ENCODE peak calls at places on chromosomes 3 and 15, in five cellular contexts. O is astrocyte, N is hepatocyte, L is fibroblast of lung, T is K562. J is an unnamed sample.

GRCh38 chr15:68187559-68187958 is 17.6 kb downstream of the CALML4 start:
- DNase-seq in L (peak; percentile 90), O (peak; percentile 84), N (peak; percentile 51), T (no peak), J (peak; percentile 73)

GRCh38 chr3:34444137-34444536 is 645.7 kb downstream of the PDCD6IP start:
- DNase-seq in T (no peak), O (no peak), L (no peak), N (no peak), J (no peak)

GRCh38 chr15:66841953-66842681 is 140.1 kb downstream of the SMAD6 start:
- DNase-seq in N (peak; percentile 95), T (peak; percentile 75), O (peak; percentile 83), L (peak; percentile 94), J (no peak)

GRCh38 chr3:3333571-3333970 is 154.1 kb upstream of the CRBN start:
- DNase-seq in T (no peak), N (no peak), O (no peak), L (no peak), J (no peak)

GRCh38 chr15:38226867-38227266 is 25.8 kb upstream of the SPRED1 start:
- DNase-seq in N (peak; percentile 62), O (peak; percentile 87), T (no peak), L (peak; percentile 81), J (peak; percentile 89)

GRCh38 chr3:149673393-149673792 is 15.6 kb upstream of the WWTR1 start:
- DNase-seq in L (no peak), O (peak; percentile 77), N (no peak), T (no peak), J (no peak)

GRCh38 chr15:56965614-56966013 is 47.2 kb downstream of the TCF12 start:
- DNase-seq in T (no peak), L (no peak), N (no peak), O (no peak), J (no peak)

GRCh38 chr3:41653575-41654239 is 308.2 kb downstream of the ULK4 start:
- DNase-seq in T (no peak), L (peak; percentile 39), N (no peak), O (no peak), J (no peak)

GRCh38 chr3:18127864-18128185 is 297.3 kb downstream of the SATB1 start:
- DNase-seq in O (no peak), L (no peak), N (no peak), T (no peak), J (no peak)

GRCh38 chr3:21750831-21751391 is at the start of gene ZNF385D:
- DNase-seq in O (peak; percentile 83), T (no peak), L (peak; percentile 78), N (peak; percentile 69), J (no peak)

GRCh38 chr3:165439765-165440164 is 243.6 kb upstream of the SLITRK3 start:
- DNase-seq in O (no peak), T (no peak), L (peak; percentile 65), N (no peak), J (peak; percentile 1)

GRCh38 chr3:14808025-14808424 is 10.7 kb upstream of the FGD5 start:
- DNase-seq in L (no peak), N (no peak), O (no peak), T (no peak), J (no peak)

GRCh38 chr3:32422943-32423342 is 31.3 kb downstream of the CMTM7 start:
- DNase-seq in T (no peak), O (no peak), N (no peak), L (no peak), J (no peak)

GRCh38 chr3:155492841-155493240 is 199.4 kb upstream of the STRIT1 start:
- DNase-seq in N (no peak), T (no peak), O (no peak), L (no peak), J (no peak)

GRCh38 chr15:33735143-33735542 is 233.2 kb upstream of the CHRM5 start:
- DNase-seq in N (no peak), O (no peak), L (no peak), T (no peak), J (no peak)

DNA sequence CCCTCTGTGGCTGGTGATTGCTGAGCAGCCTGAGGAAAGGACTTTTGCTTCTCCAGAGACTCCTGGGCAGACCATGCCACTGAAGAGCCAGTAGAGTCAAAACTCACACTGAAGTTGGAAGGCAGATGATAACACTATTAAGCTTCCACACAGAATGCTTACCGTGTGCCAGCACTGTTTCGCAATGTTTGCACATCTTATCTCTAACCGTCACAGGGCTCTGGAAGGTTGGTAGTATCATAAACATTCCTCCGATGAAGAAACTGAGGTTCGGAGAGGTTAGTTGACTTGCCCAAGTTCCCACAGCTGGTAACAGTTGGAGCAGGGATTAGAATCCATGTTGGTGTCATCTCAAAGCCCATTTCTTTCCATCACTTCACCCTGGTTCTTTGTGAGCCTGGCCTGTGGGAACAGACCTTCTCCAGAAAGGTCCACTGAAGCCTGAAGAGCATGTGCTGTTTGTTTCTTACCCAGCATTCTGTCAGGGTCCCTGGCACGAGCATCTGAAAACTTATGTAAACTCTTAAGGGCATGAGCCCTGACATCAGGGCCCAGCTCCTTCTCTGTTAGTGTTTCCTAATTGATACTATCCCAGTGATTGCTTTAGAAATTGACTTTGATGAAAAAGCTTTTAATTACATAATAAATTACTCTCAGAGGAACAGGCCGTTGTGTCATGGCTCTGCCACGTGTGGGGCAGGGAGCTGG is 77.0 kb upstream of the PRR23C start:
- DNase-seq in T (no peak), N (peak; percentile 63), L (peak; percentile 63), O (peak; percentile 22), J (no peak)
- H3K27ac ChIP-seq in T (peak overlapping the region; percentile 35), N (peak overlapping the region; percentile 75), L (no peak overlapping the region), O (no peak overlapping the region), J (no peak overlapping the region)

GRCh38 chr3:108767258-108767657 is 10.0 kb upstream of the RETNLB start:
- DNase-seq in T (no peak), L (no peak), O (no peak), N (no peak), J (no peak)
- H3K27me3 ChIP-seq in T (no peaks in the 10 kb centered on the region), L (no peaks in the 10 kb centered on the region), O (no peaks in the 10 kb centered on the region), N (no peaks in the 10 kb centered on the region), J (no peaks in the 10 kb centered on the region)

GRCh38 chr15:44715797-44716334 is 4.5 kb downstream of the B2M start:
- DNase-seq in O (no peak), N (no peak), T (no peak), L (no peak), J (no peak)
- TF ChIP-seq EZH2 in O (no peak), N (no peak), T (no peak), L (no peak), J (no peak)

GRCh38 chr15:74777769-74778598 is 3.9 kb upstream of the CSK start:
- DNase-seq in O (no peak), N (no peak), L (no peak), T (no peak), J (no peak)

GRCh38 chr15:74779162-74779648 is 2.7 kb upstream of the CSK start:
- DNase-seq in O (no peak), N (no peak), T (no peak), L (no peak), J (no peak)

GRCh38 chr15:74776851-74777768 is 4.8 kb upstream of the CSK start:
- DNase-seq in T (no peak), O (no peak), L (no peak), N (no peak), J (peak; percentile 87)

GRCh38 chr15:74780523-74780982 is 1.3 kb upstream of the CSK start:
- DNase-seq in N (no peak), O (no peak), T (no peak), L (no peak), J (no peak)

DNA sequence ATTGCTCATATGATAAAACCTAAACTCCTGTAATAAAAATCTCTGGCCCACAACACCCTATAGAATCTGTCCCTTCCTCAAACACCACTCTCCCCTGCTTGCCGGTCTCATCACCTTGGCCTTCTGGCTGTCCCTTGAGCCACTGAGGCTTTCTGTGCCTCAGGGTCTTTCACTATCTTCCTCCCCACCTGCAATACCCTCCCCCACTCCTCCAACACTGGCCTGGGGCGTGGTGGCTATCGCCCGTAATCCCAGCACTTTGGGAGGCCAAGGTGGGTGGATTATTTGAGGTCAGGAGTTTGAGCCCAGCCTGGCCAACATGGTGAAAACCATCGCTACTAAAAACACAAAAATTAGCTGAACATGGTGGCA is 3.3 kb upstream of the CSK start:
- DNase-seq in O (no peak), N (no peak), L (no peak), T (peak; percentile 50), J (no peak)
- H3K27ac ChIP-seq in O (no peak overlapping the region), N (no peak overlapping the region), L (no peak overlapping the region), T (no peak overlapping the region), J (peak overlapping the region; percentile 81)

DNA sequence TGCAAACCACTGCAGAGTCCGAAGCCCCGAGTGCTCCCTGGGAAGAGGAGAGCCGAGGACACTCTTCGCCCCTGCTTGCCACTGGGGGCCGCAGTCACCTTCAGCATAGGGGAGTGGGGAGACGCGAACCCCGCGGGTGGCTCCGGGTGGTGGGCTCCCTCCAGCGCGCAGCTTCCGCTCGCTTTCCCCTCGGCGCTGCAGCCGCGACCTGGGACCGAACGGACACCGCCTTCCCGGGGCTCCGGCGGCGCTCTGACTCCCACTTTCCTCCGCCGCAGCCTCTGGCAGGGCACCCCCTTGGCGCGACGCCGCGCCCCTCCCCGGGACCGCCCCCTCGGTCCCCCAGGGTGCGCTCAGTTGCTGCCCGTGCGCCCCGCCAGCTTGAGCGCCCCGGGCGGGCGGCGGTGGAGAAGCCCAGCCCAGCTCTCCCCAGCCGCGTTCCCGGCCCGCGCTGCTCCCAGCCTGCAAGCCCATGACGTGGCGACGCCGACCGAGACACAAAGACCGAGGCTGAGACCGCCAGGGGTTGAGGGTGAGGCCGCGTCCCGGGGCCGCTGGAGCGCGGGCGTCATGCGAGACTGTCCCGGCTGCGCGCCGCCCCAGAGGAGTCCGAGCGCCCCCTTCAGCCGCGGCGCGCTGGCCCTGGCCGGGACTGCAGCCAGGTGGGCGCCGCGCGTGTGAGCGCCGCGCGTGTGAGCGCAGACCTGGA is at the start of gene MINAR1:
- DNase-seq in N (peak; percentile 65), L (peak; percentile 36), O (peak; percentile 57), T (no peak), J (peak; percentile 46)
- H3K27me3 ChIP-seq in N (peaks cover 92% of the 10 kb centered on the region), L (peaks cover 25% of the 10 kb centered on the region), O (peaks cover 45% of the 10 kb centered on the region), T (peaks cover 25% of the 10 kb centered on the region), J (peaks cover 63% of the 10 kb centered on the region)

GRCh38 chr3:127629462-127630403 is 748 bp downstream of the PODXL2 start:
- DNase-seq in N (no peak), T (no peak), O (no peak), L (no peak), J (peak; percentile 19)
- TF ChIP-seq EZH2 in N (no peak), T (no peak), O (peak; percentile 42), L (peak; percentile 64), J (no peak)

GRCh38 chr3:6177417-6177816 is 683.5 kb upstream of the GRM7 start:
- DNase-seq in L (no peak), T (no peak), N (no peak), O (no peak), J (no peak)

GRCh38 chr3:6182909-6183308 is 678.0 kb upstream of the GRM7 start:
- DNase-seq in N (no peak), T (no peak), O (no peak), L (no peak), J (no peak)

GRCh38 chr3:6179761-6180160 is 681.2 kb upstream of the GRM7 start:
- DNase-seq in T (no peak), L (no peak), N (no peak), O (peak; percentile 79), J (no peak)

GRCh38 chr3:6180171-6180570 is 680.7 kb upstream of the GRM7 start:
- DNase-seq in N (no peak), T (no peak), O (peak; percentile 62), L (no peak), J (no peak)
- H3K27ac ChIP-seq in N (no peak overlapping the region), T (no peak overlapping the region), O (peak overlapping the region; percentile 40), L (no peak overlapping the region), J (no peak overlapping the region)

GRCh38 chr15:89381888-89382287 is 47.3 kb upstream of the POLG start:
- DNase-seq in O (no peak), T (no peak), L (no peak), N (no peak), J (no peak)
- H3K27me3 ChIP-seq in O (peaks cover 84% of the 10 kb centered on the region), T (peaks cover 54% of the 10 kb centered on the region), L (peaks cover 39% of the 10 kb centered on the region), N (peaks cover 63% of the 10 kb centered on the region), J (no peaks in the 10 kb centered on the region)